ENCODE peak calls at places on chromosome 10, in five cellular contexts. One of them, this sample, is unnamed. For H3K4me1, the result is how much of the 10 kb centered on the place peaks cover.

GRCh38 chr10:42951486-42952251 is 125.2 kb upstream of the RET start:
- DNase-seq in mesenchymal stem cell: no peak
- DNase-seq in body of pancreas: peak
- DNase-seq in gastrocnemius medialis: no peak
- DNase-seq in sigmoid colon: peak
- DNase-seq in this sample: peak

GRCh38 chr10:111373696-111374095 is 296.9 kb downstream of the ADRA2A start:
- DNase-seq in mesenchymal stem cell: no peak
- DNase-seq in body of pancreas: no peak
- DNase-seq in gastrocnemius medialis: no peak
- DNase-seq in sigmoid colon: no peak
- DNase-seq in this sample: no peak

GRCh38 chr10:47047127-47047504 is 135.9 kb downstream of the PTPN20 start:
- DNase-seq in mesenchymal stem cell: no peak
- DNase-seq in body of pancreas: no peak
- DNase-seq in gastrocnemius medialis: no peak
- DNase-seq in sigmoid colon: peak
- DNase-seq in this sample: no peak

GRCh38 chr10:20059084-20059835 is 243.0 kb downstream of the PLXDC2 start:
- DNase-seq in mesenchymal stem cell: no peak
- DNase-seq in body of pancreas: no peak
- DNase-seq in gastrocnemius medialis: no peak
- DNase-seq in sigmoid colon: no peak
- DNase-seq in this sample: no peak

GRCh38 chr10:45602082-45602730 is 70.4 kb downstream of the ZFAND4 start:
- DNase-seq in mesenchymal stem cell: peak
- DNase-seq in body of pancreas: no peak
- DNase-seq in gastrocnemius medialis: no peak
- DNase-seq in sigmoid colon: no peak
- DNase-seq in this sample: no peak

GRCh38 chr10:49298990-49299815 is at the start of gene C10orf71:
- DNase-seq in mesenchymal stem cell: no peak
- DNase-seq in body of pancreas: peak
- DNase-seq in gastrocnemius medialis: peak
- DNase-seq in sigmoid colon: peak
- DNase-seq in this sample: no peak

GRCh38 chr10:77190275-77190674 is 447.3 kb downstream of the KCNMA1 start:
- DNase-seq in mesenchymal stem cell: no peak
- DNase-seq in body of pancreas: no peak
- DNase-seq in gastrocnemius medialis: no peak
- DNase-seq in sigmoid colon: no peak
- DNase-seq in this sample: no peak

GRCh38 chr10:74704629-74705360 is 121.6 kb upstream of the KAT6B start:
- DNase-seq in mesenchymal stem cell: no peak
- DNase-seq in body of pancreas: peak
- DNase-seq in gastrocnemius medialis: no peak
- DNase-seq in sigmoid colon: no peak
- DNase-seq in this sample: no peak

GRCh38 chr10:77284797-77285196 is 352.8 kb downstream of the KCNMA1 start:
- DNase-seq in mesenchymal stem cell: no peak
- DNase-seq in body of pancreas: no peak
- DNase-seq in gastrocnemius medialis: no peak
- DNase-seq in sigmoid colon: no peak
- DNase-seq in this sample: no peak

GRCh38 chr10:10865913-10866312 is 151.8 kb upstream of the CELF2 start:
- DNase-seq in mesenchymal stem cell: no peak
- DNase-seq in body of pancreas: no peak
- DNase-seq in gastrocnemius medialis: no peak
- DNase-seq in sigmoid colon: no peak
- DNase-seq in this sample: no peak

GRCh38 chr10:74103560-74104248 is 46.9 kb downstream of the AP3M1 start:
- DNase-seq in mesenchymal stem cell: peak
- DNase-seq in body of pancreas: no peak
- DNase-seq in gastrocnemius medialis: no peak
- DNase-seq in sigmoid colon: no peak
- DNase-seq in this sample: no peak

GRCh38 chr10:110901954-110902819 is 16.8 kb downstream of the BBIP1 start:
- DNase-seq in mesenchymal stem cell: peak
- DNase-seq in body of pancreas: no peak
- DNase-seq in gastrocnemius medialis: no peak
- DNase-seq in sigmoid colon: peak
- DNase-seq in this sample: no peak

GRCh38 chr10:124709862-124710261 is 34.3 kb downstream of the FAM53B start:
- DNase-seq in mesenchymal stem cell: no peak
- DNase-seq in body of pancreas: no peak
- DNase-seq in gastrocnemius medialis: peak
- DNase-seq in sigmoid colon: no peak
- DNase-seq in this sample: no peak
- H3K4me3 ChIP-seq in mesenchymal stem cell: no peak
- H3K4me3 ChIP-seq in body of pancreas: no peak
- H3K4me3 ChIP-seq in gastrocnemius medialis: no peak
- H3K4me3 ChIP-seq in sigmoid colon: no peak
- H3K4me3 ChIP-seq in this sample: no peak

DNA sequence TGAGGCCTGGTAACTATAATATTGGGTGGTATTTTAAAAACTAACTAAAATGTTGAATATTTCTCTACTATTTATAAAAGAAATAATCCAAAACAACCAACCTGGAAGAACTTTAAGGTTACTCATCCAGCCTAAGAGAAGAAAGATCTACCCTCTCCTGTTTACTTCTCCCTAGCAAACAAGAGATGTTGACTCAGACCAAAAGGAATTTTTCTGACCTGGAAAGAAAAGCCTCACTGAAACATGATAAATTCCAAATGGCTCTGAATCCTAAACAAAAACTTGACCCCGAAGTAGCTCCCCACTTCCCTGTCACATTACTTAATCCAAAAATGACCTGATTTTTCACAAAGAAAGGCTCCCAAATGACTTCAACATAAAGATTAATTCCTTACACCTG is 101.2 kb downstream of the PARD3 start:
- DNase-seq in mesenchymal stem cell: peak
- DNase-seq in body of pancreas: no peak
- DNase-seq in gastrocnemius medialis: no peak
- DNase-seq in sigmoid colon: no peak
- DNase-seq in this sample: no peak
- H3K4me1 ChIP-seq in mesenchymal stem cell: under half
- H3K4me1 ChIP-seq in body of pancreas: half or more
- H3K4me1 ChIP-seq in gastrocnemius medialis: half or more
- H3K4me1 ChIP-seq in sigmoid colon: under half
- H3K4me1 ChIP-seq in this sample: under half

GRCh38 chr10:29713450-29713849 is 78.7 kb upstream of the SVIL start:
- DNase-seq in mesenchymal stem cell: no peak
- DNase-seq in body of pancreas: no peak
- DNase-seq in gastrocnemius medialis: no peak
- DNase-seq in sigmoid colon: no peak
- DNase-seq in this sample: no peak
- H3K27ac ChIP-seq in mesenchymal stem cell: no peak
- H3K27ac ChIP-seq in body of pancreas: no peak
- H3K27ac ChIP-seq in gastrocnemius medialis: no peak
- H3K27ac ChIP-seq in sigmoid colon: peak
- H3K27ac ChIP-seq in this sample: no peak

GRCh38 chr10:127906548-127907377 is at the start of gene PTPRE:
- DNase-seq in mesenchymal stem cell: peak
- DNase-seq in body of pancreas: peak
- DNase-seq in gastrocnemius medialis: no peak
- DNase-seq in sigmoid colon: peak
- DNase-seq in this sample: peak
- H3K4me3 ChIP-seq in mesenchymal stem cell: peak
- H3K4me3 ChIP-seq in body of pancreas: peak
- H3K4me3 ChIP-seq in gastrocnemius medialis: peak
- H3K4me3 ChIP-seq in sigmoid colon: peak
- H3K4me3 ChIP-seq in this sample: peak

DNA sequence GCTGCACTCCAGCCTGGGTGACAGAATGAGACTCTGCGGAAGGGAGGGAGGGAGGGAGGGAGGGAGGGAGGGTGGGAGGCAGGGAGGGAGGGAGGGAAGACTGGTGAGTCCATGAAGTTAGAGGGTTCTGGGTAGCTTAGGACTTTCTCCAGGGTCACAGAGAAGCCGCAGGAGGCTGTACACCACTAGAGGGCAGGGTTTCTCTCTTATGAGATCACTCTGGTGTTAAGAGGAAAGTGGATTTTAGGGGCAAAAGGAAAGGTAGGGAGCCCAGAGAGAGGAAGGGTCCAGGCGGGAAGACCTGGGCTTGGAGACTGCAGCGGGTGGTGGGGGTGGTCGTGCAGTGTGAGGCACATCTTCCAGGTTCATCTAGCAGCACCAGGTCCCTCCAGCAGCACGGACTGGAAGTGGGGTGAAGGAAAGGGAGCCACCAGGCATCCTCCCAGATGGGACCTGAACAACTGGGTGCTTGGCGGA is 48.7 kb upstream of the SLC29A3 start:
- DNase-seq in mesenchymal stem cell: peak
- DNase-seq in body of pancreas: peak
- DNase-seq in gastrocnemius medialis: no peak
- DNase-seq in sigmoid colon: no peak
- DNase-seq in this sample: no peak
- H3K4me1 ChIP-seq in mesenchymal stem cell: under half
- H3K4me1 ChIP-seq in body of pancreas: under half
- H3K4me1 ChIP-seq in gastrocnemius medialis: under half
- H3K4me1 ChIP-seq in sigmoid colon: under half
- H3K4me1 ChIP-seq in this sample: under half

GRCh38 chr10:60283397-60283796 is 106.3 kb downstream of the ANK3 start:
- DNase-seq in mesenchymal stem cell: no peak
- DNase-seq in body of pancreas: no peak
- DNase-seq in gastrocnemius medialis: no peak
- DNase-seq in sigmoid colon: no peak
- DNase-seq in this sample: no peak
- H3K27ac ChIP-seq in mesenchymal stem cell: peak
- H3K27ac ChIP-seq in body of pancreas: peak
- H3K27ac ChIP-seq in gastrocnemius medialis: no peak
- H3K27ac ChIP-seq in sigmoid colon: no peak
- H3K27ac ChIP-seq in this sample: no peak

This sample was measured in right lobe of liver.